ENCODE peak calls at places on chromosomes 1 and 21, in nine cellular contexts. N, Z, P, J, T, W, Y, O and I are unnamed samples.

GRCh38 chr21:14057313-14057712 is 153.4 kb downstream of the LIPI start:
- DNase-seq in N (no peak), Z (no peak), P (no peak), J (no peak), T (no peak), W (no peak), Y (no peak), O (no peak), I (no peak)

GRCh38 chr1:112344754-112345423 is 51.1 kb upstream of the CTTNBP2NL start:
- DNase-seq in N (no peak), Z (no peak), P (no peak), J (no peak), T (no peak), W (no peak), Y (no peak), O (no peak), I (no peak)

GRCh38 chr1:72178266-72178665 is 104.1 kb downstream of the NEGR1 start:
- DNase-seq in N (no peak), Z (no peak), P (no peak), J (no peak), T (no peak), W (no peak), Y (no peak), O (no peak), I (no peak)

GRCh38 chr1:245156736-245157505 is 2.1 kb downstream of the KIF26B start:
- DNase-seq in N (no peak), Z (peak), P (no peak), J (no peak), T (peak), W (no peak), Y (no peak), O (no peak), I (no peak)

GRCh38 chr1:232598837-232599177 is 31.1 kb downstream of the SIPA1L2 start:
- DNase-seq in N (no peak), Z (no peak), P (no peak), J (no peak), T (no peak), W (no peak), Y (no peak), O (no peak), I (no peak)

GRCh38 chr1:1605724-1606123 is 5.8 kb upstream of the FNDC10 start:
- DNase-seq in N (no peak), Z (no peak), P (no peak), J (no peak), T (no peak), W (no peak), Y (no peak), O (no peak), I (no peak)

GRCh38 chr1:212225416-212225815 is 59.8 kb upstream of the PPP2R5A start:
- DNase-seq in N (peak), Z (no peak), P (no peak), J (no peak), T (no peak), W (no peak), Y (no peak), O (no peak), I (no peak)

GRCh38 chr1:53481456-53481855 is 22.3 kb downstream of the DMRTB1 start:
- DNase-seq in N (no peak), Z (no peak), P (no peak), J (no peak), T (no peak), W (no peak), Y (no peak), O (no peak), I (no peak)

GRCh38 chr1:88398338-88398737 is 285.7 kb upstream of the PKN2 start:
- DNase-seq in N (no peak), Z (no peak), P (no peak), J (no peak), T (no peak), W (no peak), Y (no peak), O (no peak), I (no peak)

GRCh38 chr1:63731117-63732043 is 42.4 kb upstream of the ROR1 start:
- DNase-seq in N (no peak), Z (no peak), P (no peak), J (no peak), T (no peak), W (no peak), Y (no peak), O (no peak), I (no peak)

GRCh38 chr1:201939271-201939973 is 6.9 kb downstream of the LMOD1 start:
- DNase-seq in N (no peak), Z (no peak), P (no peak), J (no peak), T (no peak), W (no peak), Y (no peak), O (no peak), I (no peak)

GRCh38 chr1:236618507-236618906 is 14.2 kb upstream of the HEATR1 start:
- DNase-seq in N (no peak), Z (no peak), P (no peak), J (no peak), T (no peak), W (no peak), Y (no peak), O (no peak), I (no peak)

GRCh38 chr1:171984262-171984661 is 143.0 kb downstream of the DNM3 start:
- DNase-seq in N (no peak), Z (no peak), P (no peak), J (no peak), T (no peak), W (no peak), Y (peak), O (no peak), I (no peak)

GRCh38 chr1:25927541-25928265 is 21.5 kb upstream of the STMN1 start:
- DNase-seq in N (no peak), Z (peak), P (no peak), J (peak), T (peak), W (no peak), Y (no peak), O (no peak), I (no peak)

GRCh38 chr21:14259669-14260458 is 43.9 kb downstream of the RBM11 start:
- DNase-seq in N (no peak), Z (peak), P (no peak), J (no peak), T (peak), W (no peak), Y (no peak), O (no peak), I (peak)

GRCh38 chr1:3404301-3404700 is 50.2 kb upstream of the ARHGEF16 start:
- DNase-seq in N (no peak), Z (no peak), P (no peak), J (no peak), T (no peak), W (no peak), Y (no peak), O (no peak), I (no peak)

GRCh38 chr21:29677326-29677725 is 262.5 kb downstream of the GRIK1 start:
- DNase-seq in N (no peak), Z (no peak), P (no peak), J (no peak), T (no peak), W (no peak), Y (no peak), O (no peak), I (no peak)